ENCODE peak calls at places on chromosomes 6 and 20, in ten cellular contexts. Y is ovary, R is MM.1S, D is cardiac muscle cell, E is astrocyte of the spinal cord, G is psoas muscle, H is dorsolateral prefrontal cortex, B is GM12865, I is adrenal gland, J is stomach. A is an unnamed sample.

GRCh38 chr20:9329356-9330092 is 184.9 kb upstream of the LAMP5 start:
- DNase-seq in E (no peak), B (no peak), J (no peak), H (no peak), G (no peak), Y (no peak), D (no peak), I (no peak), R (no peak), A (no peak)

GRCh38 chr6:147046131-147046530 is 158.1 kb upstream of the STXBP5 start:
- DNase-seq in B (no peak), I (no peak), H (no peak), G (no peak), R (no peak), E (no peak), D (no peak), J (no peak), Y (no peak), A (no peak)

GRCh38 chr6:126066068-126067048 is 80.0 kb downstream of the TRMT11 start:
- DNase-seq in B (no peak), J (no peak), Y (no peak), G (no peak), H (no peak), R (no peak), E (no peak), I (peak; percentile 38), D (no peak), A (no peak)

GRCh38 chr6:149111556-149112115 is 205.9 kb upstream of the TAB2 start:
- DNase-seq in G (no peak), R (no peak), I (no peak), J (no peak), E (no peak), B (no peak), H (no peak), Y (no peak), D (no peak), A (no peak)

GRCh38 chr6:195861-196360 is 96.4 kb upstream of the DUSP22 start:
- DNase-seq in J (no peak), I (peak; percentile 27), R (peak; percentile 30), Y (peak; percentile 56), G (no peak), D (peak; percentile 45), H (no peak), E (no peak), B (no peak), A (no peak)

GRCh38 chr6:26483727-26484126 is 16.4 kb upstream of the BTN1A1 start:
- DNase-seq in B (no peak), Y (no peak), R (no peak), J (no peak), G (no peak), E (no peak), H (no peak), I (no peak), D (no peak), A (no peak)

GRCh38 chr6:129955584-129955983 is 62.8 kb upstream of the L3MBTL3 start:
- DNase-seq in D (no peak), B (peak; percentile 9), H (no peak), I (no peak), G (no peak), J (no peak), E (no peak), Y (no peak), R (no peak), A (no peak)

GRCh38 chr6:114187563-114187962 is 155.3 kb downstream of the HS3ST5 start:
- DNase-seq in G (no peak), D (no peak), B (no peak), J (no peak), H (no peak), Y (no peak), E (no peak), R (no peak), I (no peak), A (no peak)

DNA sequence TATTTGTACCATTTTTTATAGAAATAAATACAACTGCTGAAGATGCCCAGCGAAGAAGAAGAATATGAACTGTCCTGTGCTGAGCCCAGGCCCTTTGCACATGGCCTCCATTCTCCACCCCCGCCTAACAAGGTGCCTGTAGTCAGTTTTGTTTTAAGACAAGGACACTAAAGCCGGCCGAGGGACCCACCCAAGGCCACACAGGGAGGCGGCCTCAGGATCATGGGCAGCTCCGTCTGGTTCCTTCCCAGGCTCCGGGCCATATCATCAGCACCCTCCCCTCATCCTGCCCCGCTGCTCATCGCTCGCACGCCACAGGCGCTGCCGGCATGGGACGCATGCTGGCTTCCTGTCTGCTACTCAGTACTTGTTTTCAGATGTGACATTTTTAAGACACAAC is 21.3 kb downstream of the PSMG4 start:
- DNase-seq in J (no peak), E (no peak), R (no peak), B (no peak), D (no peak), H (no peak), Y (peak; percentile 26), I (peak; percentile 19), G (no peak), A (no peak)
- TF ChIP-seq CTCF in J (no peak), E (no peak), R (no peak), B (no peak), D (no peak), H (no peak), Y (no peak), I (no peak), G (no peak), A (no peak)

GRCh38 chr20:49248879-49249665 is 28.8 kb downstream of the ZNFX1 start:
- DNase-seq in Y (no peak), D (no peak), I (no peak), E (no peak), J (no peak), R (no peak), H (no peak), G (no peak), B (no peak), A (no peak)

GRCh38 chr20:49248301-49248700 is 29.1 kb downstream of the DDX27 start:
- DNase-seq in H (no peak), E (no peak), J (no peak), D (no peak), R (no peak), Y (no peak), B (no peak), I (no peak), G (no peak), A (no peak)

GRCh38 chr20:49247792-49248191 is 28.6 kb downstream of the DDX27 start:
- DNase-seq in J (no peak), Y (no peak), E (no peak), D (no peak), R (no peak), B (no peak), I (no peak), H (no peak), G (no peak), A (no peak)

GRCh38 chr20:49247169-49247734 is 28.0 kb downstream of the DDX27 start:
- DNase-seq in E (no peak), I (no peak), R (no peak), B (no peak), J (no peak), D (no peak), Y (no peak), G (no peak), H (no peak), A (no peak)

DNA sequence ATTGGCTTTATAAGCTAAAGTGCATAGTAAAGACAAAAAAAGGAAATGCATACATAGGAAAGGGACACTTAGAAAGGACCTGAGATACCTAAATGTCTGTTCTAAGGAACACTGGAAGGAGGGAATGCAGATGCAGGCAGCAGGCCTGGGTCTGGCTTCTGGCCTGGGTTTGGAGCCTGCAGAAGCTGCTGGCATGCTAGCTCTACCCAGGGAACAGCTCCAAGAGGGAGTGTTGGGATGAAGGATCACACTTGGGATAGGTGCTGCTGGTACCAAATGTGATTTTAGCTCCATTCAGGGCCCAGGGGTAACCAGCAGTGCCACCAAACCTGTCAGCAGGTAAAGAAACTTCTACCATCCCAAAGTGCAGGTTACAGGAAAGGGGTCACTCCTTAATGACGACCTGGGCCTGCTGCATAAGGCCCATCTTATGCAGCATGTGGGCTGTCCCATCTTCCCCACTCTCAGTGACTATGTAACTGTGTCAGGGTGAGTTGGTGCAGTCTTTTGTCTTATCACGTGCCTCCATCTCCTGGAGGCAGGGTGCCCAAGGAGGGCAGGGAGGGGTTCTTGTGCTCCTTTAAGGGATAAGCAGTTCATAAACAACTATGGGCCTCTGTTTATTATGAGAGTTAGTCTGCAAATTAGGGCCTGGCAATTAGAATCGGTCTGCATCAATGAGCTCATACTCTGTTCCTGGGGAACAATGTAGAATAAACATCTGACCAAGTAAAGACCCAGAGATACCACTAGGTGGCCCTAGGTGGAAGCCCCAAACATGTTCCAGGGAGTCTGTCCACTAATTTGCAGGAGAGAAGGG is 26.9 kb downstream of the DDX27 start:
- DNase-seq in H (no peak), G (no peak), I (peak; percentile 9), Y (no peak), D (peak; percentile 43), J (no peak), B (peak; percentile 61), E (peak; percentile 59), R (peak; percentile 59), A (no peak)
- TF ChIP-seq CTCF in H (peak; percentile 77), G (peak; percentile 51), I (peak; percentile 55), Y (no peak), D (peak; percentile 72), J (no peak), B (peak; percentile 74), E (peak; percentile 76), R (peak; percentile 62), A (peak; percentile 70)

GRCh38 chr6:31663961-31664789 is 622 bp downstream of the GPANK1 start:
- DNase-seq in G (peak; percentile 72), R (peak; percentile 10), H (no peak), B (no peak), E (peak; percentile 81), J (no peak), Y (peak; percentile 63), D (no peak), I (peak; percentile 61), A (no peak)

GRCh38 chr6:31664790-31665500 is at the start of gene GPANK1:
- DNase-seq in G (peak; percentile 95), D (peak; percentile 92), B (peak; percentile 97), R (peak; percentile 96), H (peak; percentile 81), Y (peak; percentile 92), E (peak; percentile 91), J (peak; percentile 94), I (peak; percentile 95), A (peak; percentile 93)

GRCh38 chr6:31665501-31666336 is at the start of gene CSNK2B:
- DNase-seq in D (peak; percentile 98), G (peak; percentile 99), I (peak; percentile 98), Y (peak; percentile 99), E (peak; percentile 97), B (peak; percentile 98), J (peak; percentile 99), H (peak; percentile 100), R (peak; percentile 98), A (peak; percentile 98)

GRCh38 chr6:31666337-31666960 is 569 bp downstream of the CSNK2B start:
- DNase-seq in B (no peak), J (no peak), G (no peak), H (no peak), I (no peak), D (no peak), Y (no peak), E (no peak), R (no peak), A (no peak)

GRCh38 chr6:31669676-31670075 is at the start of gene LY6G5B:
- DNase-seq in E (no peak), R (no peak), H (no peak), I (no peak), D (no peak), Y (no peak), G (no peak), B (no peak), J (no peak), A (no peak)
- TF ChIP-seq CTCF in E (no peak), R (no peak), H (no peak), I (no peak), D (no peak), Y (no peak), G (no peak), B (no peak), J (no peak), A (no peak)

GRCh38 chr6:165231581-165232276 is 77.7 kb downstream of the C6orf118 start:
- DNase-seq in J (no peak), I (no peak), E (peak; percentile 36), B (peak; percentile 27), H (no peak), Y (no peak), R (no peak), G (no peak), D (peak; percentile 43), A (no peak)
- TF ChIP-seq CTCF in J (no peak), I (peak; percentile 23), E (peak; percentile 27), B (peak; percentile 28), H (peak; percentile 81), Y (no peak), R (peak; percentile 22), G (peak; percentile 70), D (peak; percentile 62), A (peak; percentile 41)

A was measured in osteocyte.